ENCODE peak calls at places on chromosomes 12 and 14, in nine cellular contexts. S, O, A, J, R, X, P, B and Q are unnamed samples.

GRCh38 chr12:67716817-67717216 is 68.3 kb downstream of the DYRK2 start:
- DNase-seq in S (no peak), O (no peak), A (no peak), J (no peak), R (no peak), X (peak; percentile 88), P (no peak), B (no peak), Q (no peak)

GRCh38 chr12:32051511-32052299 is 54.9 kb upstream of the BICD1 start:
- DNase-seq in S (no peak), O (no peak), A (no peak), J (no peak), R (no peak), X (peak; percentile 90), P (no peak), B (no peak), Q (peak; percentile 87)

GRCh38 chr14:93045965-93046695 is 69.6 kb downstream of the ITPK1 start:
- DNase-seq in S (no peak), O (no peak), A (no peak), J (no peak), R (no peak), X (peak; percentile 94), P (no peak), B (no peak), Q (peak; percentile 68)

GRCh38 chr12:80239867-80240266 is 140.5 kb downstream of the OTOGL start:
- DNase-seq in S (no peak), O (no peak), A (no peak), J (no peak), R (no peak), X (no peak), P (no peak), B (no peak), Q (no peak)

GRCh38 chr12:99695050-99695449 is 47.5 kb downstream of the GARIN6 start:
- DNase-seq in S (no peak), O (no peak), A (no peak), J (no peak), R (no peak), X (no peak), P (no peak), B (no peak), Q (no peak)

GRCh38 chr12:94033767-94034166 is 114.6 kb upstream of the PLXNC1 start:
- DNase-seq in S (no peak), O (no peak), A (no peak), J (no peak), R (no peak), X (no peak), P (no peak), B (no peak), Q (no peak)

GRCh38 chr12:47999816-48000215 is 4.5 kb downstream of the COL2A1 start:
- DNase-seq in S (no peak), O (no peak), A (no peak), J (no peak), R (no peak), X (no peak), P (no peak), B (no peak), Q (no peak)

GRCh38 chr12:132766380-132767085 is 4.9 kb upstream of the ANKLE2 start:
- DNase-seq in S (peak; percentile 74), O (no peak), A (peak; percentile 67), J (no peak), R (no peak), X (peak; percentile 26), P (no peak), B (peak; percentile 32), Q (no peak)

GRCh38 chr14:81990312-81990761 is 456.7 kb upstream of the SEL1L start:
- DNase-seq in S (peak; percentile 55), O (peak; percentile 55), A (no peak), J (no peak), R (peak; percentile 84), X (peak; percentile 10), P (peak; percentile 4), B (peak; percentile 30), Q (peak; percentile 43)

GRCh38 chr12:34402228-34402898 is 380.1 kb downstream of the ALG10 start:
- DNase-seq in S (no peak), O (no peak), A (peak; percentile 1), J (no peak), R (no peak), X (no peak), P (no peak), B (peak; percentile 0), Q (no peak)

GRCh38 chr14:71908141-71908540 is 24.1 kb upstream of the RGS6 start:
- DNase-seq in S (no peak), O (no peak), A (no peak), J (no peak), R (no peak), X (no peak), P (no peak), B (no peak), Q (no peak)

GRCh38 chr14:103521438-103521961 is 1.1 kb downstream of the CKB start:
- DNase-seq in S (peak; percentile 25), O (peak; percentile 22), A (no peak), J (no peak), R (no peak), X (no peak), P (no peak), B (no peak), Q (no peak)

GRCh38 chr12:127355061-127355820 is 911.7 kb upstream of the TMEM132C start:
- DNase-seq in S (no peak), O (no peak), A (no peak), J (no peak), R (no peak), X (no peak), P (no peak), B (peak; percentile 29), Q (peak; percentile 15)

GRCh38 chr14:37270629-37271028 is 72.9 kb downstream of the MIPOL1 start:
- DNase-seq in S (peak; percentile 54), O (no peak), A (no peak), J (no peak), R (no peak), X (no peak), P (no peak), B (no peak), Q (no peak)

GRCh38 chr12:15427913-15428312 is 105.6 kb downstream of the PTPRO start:
- DNase-seq in S (no peak), O (no peak), A (no peak), J (no peak), R (no peak), X (no peak), P (no peak), B (no peak), Q (no peak)

GRCh38 chr14:46063872-46064271 is 587.7 kb downstream of the RPL10L start:
- DNase-seq in S (peak; percentile 89), O (no peak), A (no peak), J (no peak), R (no peak), X (no peak), P (no peak), B (peak; percentile 6), Q (no peak)

GRCh38 chr14:102195446-102195845 is 55.7 kb downstream of the WDR20 start:
- DNase-seq in S (no peak), O (no peak), A (no peak), J (no peak), R (no peak), X (no peak), P (no peak), B (no peak), Q (no peak)

GRCh38 chr12:26712892-26713291 is 120.1 kb downstream of the ITPR2 start:
- DNase-seq in S (no peak), O (no peak), A (no peak), J (no peak), R (no peak), X (no peak), P (no peak), B (no peak), Q (no peak)

GRCh38 chr12:115096673-115097349 is 412.8 kb upstream of the TBX3 start:
- DNase-seq in S (no peak), O (no peak), A (peak; percentile 16), J (no peak), R (no peak), X (no peak), P (no peak), B (no peak), Q (no peak)

GRCh38 chr12:39372204-39372925 is 70.6 kb downstream of the KIF21A start:
- DNase-seq in S (no peak), O (no peak), A (no peak), J (no peak), R (no peak), X (no peak), P (no peak), B (no peak), Q (no peak)

GRCh38 chr14:83294941-83295340 is 1761.3 kb upstream of the SEL1L start:
- DNase-seq in S (no peak), O (no peak), A (no peak), J (no peak), R (no peak), X (peak; percentile 14), P (no peak), B (peak; percentile 39), Q (no peak)

GRCh38 chr14:69237142-69237541 is 22.8 kb upstream of the GALNT16 start:
- DNase-seq in S (no peak), O (no peak), A (no peak), J (no peak), R (no peak), X (no peak), P (no peak), B (no peak), Q (no peak)

GRCh38 chr12:121872546-121873223 is 14.0 kb upstream of the HPD start:
- DNase-seq in S (peak; percentile 8), O (no peak), A (no peak), J (no peak), R (peak; percentile 21), X (peak; percentile 93), P (no peak), B (peak; percentile 53), Q (peak; percentile 84)

GRCh38 chr12:87201598-87201997 is 827.6 kb downstream of the C12orf50 start:
- DNase-seq in S (peak; percentile 10), O (no peak), A (no peak), J (no peak), R (no peak), X (no peak), P (no peak), B (no peak), Q (no peak)

GRCh38 chr12:64256166-64256800 is 34.2 kb upstream of the KICS2 start:
- DNase-seq in S (peak; percentile 72), O (peak; percentile 39), A (no peak), J (no peak), R (peak; percentile 55), X (peak; percentile 36), P (peak; percentile 46), B (no peak), Q (peak; percentile 16)

GRCh38 chr12:95228617-95229016 is 11.0 kb downstream of the VEZT start:
- DNase-seq in S (no peak), O (no peak), A (no peak), J (no peak), R (no peak), X (no peak), P (no peak), B (no peak), Q (no peak)

GRCh38 chr14:91906374-91906773 is 39.0 kb upstream of the TC2N start:
- DNase-seq in S (no peak), O (no peak), A (no peak), J (no peak), R (no peak), X (no peak), P (no peak), B (no peak), Q (no peak)

GRCh38 chr12:119412811-119413794 is 78.6 kb downstream of the CCDC60 start:
- DNase-seq in S (peak; percentile 80), O (peak; percentile 53), A (peak; percentile 47), J (no peak), R (peak; percentile 42), X (peak; percentile 10), P (no peak), B (peak; percentile 84), Q (peak; percentile 71)

GRCh38 chr12:29552324-29552927 is 54.9 kb upstream of the OVCH1 start:
- DNase-seq in S (peak; percentile 66), O (peak; percentile 67), A (peak; percentile 58), J (peak; percentile 36), R (peak; percentile 65), X (peak; percentile 20), P (peak; percentile 33), B (peak; percentile 72), Q (peak; percentile 40)

GRCh38 chr14:74979442-74980397 is 23.0 kb upstream of the EIF2B2 start:
- DNase-seq in S (no peak), O (no peak), A (peak; percentile 63), J (no peak), R (peak; percentile 98), X (peak; percentile 11), P (no peak), B (peak; percentile 67), Q (no peak)